ENCODE peak calls at places on chromosome 15, in ten cellular contexts. T, U, M, R, A, W, B, G, H and E are unnamed samples. For H3K36me3, the result is how much of the 10 kb centered on the place peaks cover.

GRCh38 chr15:25565470-25566264 is 126.8 kb upstream of the UBE3A start:
- DNase-seq in T (no peak), U (no peak), M (no peak), R (no peak), A (no peak), W (no peak), B (no peak), G (no peak), H (no peak), E (no peak)

GRCh38 chr15:49645937-49646336 is 25.1 kb downstream of the DTWD1 start:
- DNase-seq in T (no peak), U (no peak), M (peak), R (no peak), A (no peak), W (no peak), B (peak), G (peak), H (peak), E (no peak)

GRCh38 chr15:27679621-27680521 is 419.2 kb downstream of the OCA2 start:
- DNase-seq in T (no peak), U (no peak), M (no peak), R (no peak), A (no peak), W (no peak), B (no peak), G (no peak), H (no peak), E (no peak)

GRCh38 chr15:32803631-32804030 is 85.8 kb downstream of the GREM1 start:
- DNase-seq in T (no peak), U (no peak), M (no peak), R (no peak), A (no peak), W (no peak), B (no peak), G (no peak), H (no peak), E (no peak)

GRCh38 chr15:100107606-100108225 is 234.1 kb downstream of the ADAMTS17 start:
- DNase-seq in T (no peak), U (no peak), M (no peak), R (no peak), A (no peak), W (no peak), B (no peak), G (no peak), H (no peak), E (no peak)

GRCh38 chr15:98438907-98439306 is 209.4 kb upstream of the IGF1R start:
- DNase-seq in T (no peak), U (no peak), M (no peak), R (no peak), A (no peak), W (no peak), B (no peak), G (no peak), H (no peak), E (no peak)

GRCh38 chr15:37199546-37199945 is 99.2 kb upstream of the MEIS2 start:
- DNase-seq in T (no peak), U (no peak), M (no peak), R (no peak), A (no peak), W (no peak), B (no peak), G (no peak), H (no peak), E (no peak)

GRCh38 chr15:78739996-78740903 is 71.0 kb downstream of the ADAMTS7 start:
- DNase-seq in T (no peak), U (peak), M (peak), R (peak), A (peak), W (no peak), B (peak), G (no peak), H (no peak), E (peak)

GRCh38 chr15:36734366-36734765 is 154.9 kb downstream of the CDIN1 start:
- DNase-seq in T (no peak), U (no peak), M (no peak), R (no peak), A (no peak), W (no peak), B (no peak), G (no peak), H (no peak), E (no peak)

GRCh38 chr15:53296603-53297002 is 462.9 kb downstream of the WDR72 start:
- DNase-seq in T (no peak), U (no peak), M (no peak), R (no peak), A (no peak), W (no peak), B (no peak), G (no peak), H (no peak), E (no peak)

GRCh38 chr15:48722764-48723661 is 77.5 kb upstream of the FBN1 start:
- DNase-seq in T (no peak), U (no peak), M (peak), R (peak), A (no peak), W (no peak), B (peak), G (no peak), H (no peak), E (no peak)

GRCh38 chr15:59165726-59166125 is 40.9 kb upstream of the LDHAL6B start:
- DNase-seq in T (peak), U (no peak), M (peak), R (no peak), A (no peak), W (no peak), B (no peak), G (peak), H (no peak), E (no peak)

GRCh38 chr15:91289324-91289723 is 189.3 kb downstream of the SV2B start:
- DNase-seq in T (no peak), U (no peak), M (no peak), R (no peak), A (no peak), W (no peak), B (no peak), G (no peak), H (no peak), E (no peak)

GRCh38 chr15:29141206-29141907 is 128.3 kb downstream of the NSMCE3 start:
- DNase-seq in T (no peak), U (no peak), M (no peak), R (no peak), A (no peak), W (no peak), B (no peak), G (no peak), H (no peak), E (no peak)

GRCh38 chr15:49036650-49037545 is 9.3 kb downstream of the SECISBP2L start:
- DNase-seq in T (no peak), U (peak), M (no peak), R (no peak), A (no peak), W (no peak), B (peak), G (no peak), H (no peak), E (no peak)

DNA sequence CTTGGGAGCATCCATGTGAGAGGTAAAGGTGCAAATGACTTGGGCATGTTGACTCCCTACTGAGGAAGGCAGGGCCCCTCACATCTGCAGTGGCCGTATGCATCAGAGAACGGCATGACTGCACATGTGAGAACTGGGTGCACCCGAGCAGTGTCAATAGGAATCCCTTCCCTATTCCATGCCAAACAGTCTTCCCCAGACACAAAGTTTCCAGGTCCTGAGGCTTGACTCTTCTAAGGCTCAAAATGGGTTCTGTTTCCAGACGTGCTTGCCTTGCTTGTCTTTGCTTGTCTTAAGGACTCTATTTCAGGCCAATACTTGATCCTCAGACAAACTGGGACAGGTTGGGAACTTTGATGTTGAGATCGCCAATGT is 20.5 kb upstream of the ANPEP start:
- DNase-seq in T (no peak), U (no peak), M (no peak), R (no peak), A (no peak), W (no peak), B (no peak), G (peak), H (no peak), E (no peak)
- H3K36me3 ChIP-seq in T (under half), U (under half), M (under half), R (under half), A (under half), W (under half), B (under half), G (under half), H (under half), E (under half)

GRCh38 chr15:52236015-52236414 is 44.8 kb upstream of the GNB5 start:
- DNase-seq in T (no peak), U (no peak), M (no peak), R (no peak), A (no peak), W (no peak), B (no peak), G (no peak), H (no peak), E (no peak)
- H3K36me3 ChIP-seq in T (under half), U (under half), M (under half), R (under half), A (under half), W (under half), B (under half), G (under half), H (under half), E (under half)

GRCh38 chr15:31471731-31472430 is 145.2 kb downstream of the KLF13 start:
- DNase-seq in T (no peak), U (no peak), M (no peak), R (no peak), A (no peak), W (no peak), B (peak), G (no peak), H (no peak), E (no peak)

GRCh38 chr15:31470756-31471155 is 144.1 kb downstream of the KLF13 start:
- DNase-seq in T (no peak), U (no peak), M (no peak), R (no peak), A (no peak), W (no peak), B (no peak), G (no peak), H (no peak), E (no peak)

GRCh38 chr15:31467361-31467760 is 140.7 kb downstream of the KLF13 start:
- DNase-seq in T (no peak), U (no peak), M (no peak), R (no peak), A (no peak), W (no peak), B (no peak), G (no peak), H (no peak), E (no peak)

GRCh38 chr15:31469801-31470545 is 143.3 kb downstream of the KLF13 start:
- DNase-seq in T (no peak), U (no peak), M (no peak), R (no peak), A (no peak), W (no peak), B (no peak), G (no peak), H (no peak), E (no peak)

GRCh38 chr15:31468911-31469800 is 142.5 kb downstream of the KLF13 start:
- DNase-seq in T (no peak), U (no peak), M (no peak), R (no peak), A (no peak), W (no peak), B (no peak), G (no peak), H (no peak), E (no peak)
- H3K36me3 ChIP-seq in T (under half), U (under half), M (under half), R (under half), A (under half), W (under half), B (under half), G (under half), H (under half), E (under half)

GRCh38 chr15:77027697-77028450 is 32.9 kb downstream of the PSTPIP1 start:
- DNase-seq in T (no peak), U (no peak), M (no peak), R (no peak), A (peak), W (no peak), B (no peak), G (no peak), H (peak), E (peak)

GRCh38 chr15:77025941-77026411 is 31.1 kb downstream of the PSTPIP1 start:
- DNase-seq in T (no peak), U (no peak), M (no peak), R (no peak), A (peak), W (no peak), B (no peak), G (no peak), H (no peak), E (no peak)

GRCh38 chr15:77025471-77025901 is 30.6 kb downstream of the PSTPIP1 start:
- DNase-seq in T (no peak), U (no peak), M (no peak), R (no peak), A (peak), W (peak), B (no peak), G (no peak), H (no peak), E (no peak)

GRCh38 chr15:77027111-77027696 is 32.3 kb downstream of the PSTPIP1 start:
- DNase-seq in T (no peak), U (no peak), M (no peak), R (no peak), A (no peak), W (no peak), B (no peak), G (no peak), H (peak), E (no peak)

DNA sequence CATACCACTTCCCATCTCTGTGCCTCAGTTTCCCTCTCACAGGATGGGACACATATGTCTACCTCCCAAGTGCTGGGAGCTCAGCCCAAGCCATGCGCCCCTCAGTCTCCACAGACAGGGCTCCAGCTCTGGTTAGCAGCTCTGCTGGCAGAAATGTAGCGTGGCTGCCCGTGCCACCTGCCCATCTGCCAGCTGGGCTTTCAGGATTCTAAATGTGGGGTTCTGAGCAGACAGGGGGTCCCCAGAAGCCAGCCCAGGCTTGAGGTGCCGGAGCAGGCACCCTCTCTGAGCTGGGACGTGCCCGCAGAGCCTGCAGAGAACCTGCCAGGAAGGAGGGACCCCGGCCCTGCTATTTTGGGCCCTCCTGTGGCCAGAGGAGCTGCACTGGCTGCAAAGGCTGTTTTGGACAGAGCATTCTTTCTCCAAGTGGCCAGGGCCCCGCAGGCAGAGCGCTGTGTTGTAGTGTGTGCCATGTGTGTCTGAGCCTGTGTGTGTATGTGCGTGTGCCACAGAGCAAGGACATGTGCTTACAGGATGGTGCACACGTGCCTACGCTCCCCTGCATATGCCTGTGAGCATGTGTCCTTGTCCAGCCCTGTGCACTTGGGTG is 31.7 kb downstream of the PSTPIP1 start:
- DNase-seq in T (no peak), U (no peak), M (no peak), R (no peak), A (no peak), W (peak), B (no peak), G (no peak), H (peak), E (peak)
- H3K36me3 ChIP-seq in T (under half), U (under half), M (under half), R (under half), A (under half), W (under half), B (under half), G (under half), H (under half), E (under half)